ENCODE peak calls at places on chromosomes 13 and 19, in five cellular contexts. W is hepatocyte, P is tibial nerve, Z is right atrium auricular region, X is gastrocnemius medialis. C is an unnamed sample.

GRCh38 chr13:77138813-77139212 is 111.9 kb upstream of the FBXL3 start:
- DNase-seq in W (no peak), P (no peak), Z (no peak), X (no peak), C (no peak)

GRCh38 chr19:47377208-47377701 is 28.1 kb downstream of the DHX34 start:
- DNase-seq in W (no peak), P (no peak), Z (no peak), X (peak; percentile 69), C (no peak)

GRCh38 chr19:45428385-45429231 is 4.9 kb upstream of the ERCC1 start:
- DNase-seq in W (peak; percentile 81), P (no peak), Z (no peak), X (peak; percentile 74), C (no peak)

GRCh38 chr13:84279166-84279565 is 396.9 kb upstream of the SLITRK1 start:
- DNase-seq in W (no peak), P (no peak), Z (no peak), X (no peak), C (no peak)

GRCh38 chr13:65342938-65343337 is 1887.2 kb downstream of the PCDH9 start:
- DNase-seq in W (no peak), P (no peak), Z (no peak), X (no peak), C (no peak)

GRCh38 chr13:50995870-50996269 is 86.3 kb downstream of the RNASEH2B start:
- DNase-seq in W (no peak), P (no peak), Z (no peak), X (no peak), C (no peak)

GRCh38 chr19:55695511-55696290 is 20.7 kb downstream of the EPN1 start:
- DNase-seq in W (no peak), P (no peak), Z (no peak), X (no peak), C (no peak)

GRCh38 chr13:26653310-26653709 is 95.8 kb downstream of the WASF3 start:
- DNase-seq in W (no peak), P (no peak), Z (no peak), X (no peak), C (no peak)

GRCh38 chr19:7772752-7773291 is 9.8 kb downstream of the CLEC4M start:
- DNase-seq in W (no peak), P (no peak), Z (no peak), X (no peak), C (no peak)

GRCh38 chr13:27128825-27129627 is 42.6 kb downstream of the USP12 start:
- DNase-seq in W (no peak), P (no peak), Z (no peak), X (no peak), C (no peak)

GRCh38 chr19:12800873-12801465 is 631 bp downstream of the PRDX2 start:
- DNase-seq in W (peak; percentile 58), P (no peak), Z (no peak), X (no peak), C (no peak)

GRCh38 chr13:46717275-46717674 is 79.7 kb downstream of the ESD start:
- DNase-seq in W (no peak), P (no peak), Z (no peak), X (no peak), C (no peak)

GRCh38 chr19:8609210-8610040 is 1.1 kb downstream of the ADAMTS10 start:
- DNase-seq in W (peak; percentile 78), P (no peak), Z (peak; percentile 78), X (no peak), C (no peak)

GRCh38 chr19:852136-853013 is at the start of gene ELANE:
- DNase-seq in W (peak; percentile 4), P (no peak), Z (no peak), X (no peak), C (no peak)

GRCh38 chr13:36986462-36987240 is 12.5 kb downstream of the ALG5 start:
- DNase-seq in W (no peak), P (no peak), Z (no peak), X (no peak), C (no peak)

GRCh38 chr19:4624733-4625362 is 14.5 kb upstream of the TNFAIP8L1 start:
- DNase-seq in W (peak; percentile 48), P (no peak), Z (no peak), X (no peak), C (no peak)

GRCh38 chr19:58538257-58539168 is 5.4 kb upstream of the TRIM28 start:
- DNase-seq in W (peak; percentile 83), P (no peak), Z (no peak), X (no peak), C (peak; percentile 61)

GRCh38 chr19:1700733-1701663 is 48.6 kb upstream of the TCF3 start:
- DNase-seq in W (no peak), P (no peak), Z (no peak), X (no peak), C (no peak)

GRCh38 chr13:55783841-55784240 is 1356.9 kb upstream of the PRR20A start:
- DNase-seq in W (no peak), P (no peak), Z (no peak), X (no peak), C (no peak)

GRCh38 chr19:35446194-35446593 is 1.9 kb upstream of the FFAR2 start:
- DNase-seq in W (no peak), P (no peak), Z (no peak), X (no peak), C (no peak)

GRCh38 chr13:44231786-44232516 is 141.7 kb upstream of the SERP2 start:
- DNase-seq in W (peak; percentile 90), P (peak; percentile 52), Z (peak; percentile 82), X (peak; percentile 92), C (no peak)

GRCh38 chr19:13974073-13974472 is 21.8 kb downstream of the DCAF15 start:
- DNase-seq in W (peak; percentile 61), P (no peak), Z (no peak), X (no peak), C (no peak)

GRCh38 chr19:15015946-15016542 is 33.2 kb upstream of the CASP14 start:
- DNase-seq in W (peak; percentile 53), P (no peak), Z (no peak), X (no peak), C (no peak)

GRCh38 chr13:90792335-90792734 is 555.2 kb upstream of the MIR17HG start:
- DNase-seq in W (no peak), P (no peak), Z (no peak), X (no peak), C (no peak)

GRCh38 chr19:38953677-38954076 is 21.9 kb downstream of the FBXO17 start:
- DNase-seq in W (no peak), P (no peak), Z (no peak), X (no peak), C (no peak)

GRCh38 chr13:46996316-46996715 is 99.5 kb upstream of the HTR2A start:
- DNase-seq in W (no peak), P (no peak), Z (no peak), X (no peak), C (no peak)

GRCh38 chr19:35264281-35265125 is 4.3 kb upstream of the USF2 start:
- DNase-seq in W (no peak), P (no peak), Z (no peak), X (no peak), C (no peak)

GRCh38 chr19:1221141-1221903 is 15.7 kb downstream of the STK11 start:
- DNase-seq in W (peak; percentile 72), P (no peak), Z (peak; percentile 77), X (peak; percentile 87), C (no peak)

GRCh38 chr19:41703602-41704293 is 4.7 kb upstream of the CEACAM5 start:
- DNase-seq in W (no peak), P (no peak), Z (no peak), X (no peak), C (peak; percentile 20)

GRCh38 chr13:28049880-28050871 is 50.2 kb downstream of the FLT3 start:
- DNase-seq in W (no peak), P (no peak), Z (no peak), X (no peak), C (no peak)

GRCh38 chr13:33352023-33352422 is 66.5 kb upstream of the STARD13 start:
- DNase-seq in W (peak; percentile 19), P (no peak), Z (no peak), X (no peak), C (no peak)

GRCh38 chr13:33349996-33350826 is 64.7 kb upstream of the STARD13 start:
- DNase-seq in W (peak; percentile 44), P (peak; percentile 41), Z (no peak), X (peak; percentile 34), C (peak; percentile 42)

GRCh38 chr13:33352520-33352919 is 67.0 kb upstream of the STARD13 start:
- DNase-seq in W (no peak), P (no peak), Z (no peak), X (peak; percentile 76), C (no peak)

GRCh38 chr13:33349314-33349995 is 63.9 kb upstream of the STARD13 start:
- DNase-seq in W (no peak), P (peak; percentile 23), Z (no peak), X (peak; percentile 18), C (no peak)

GRCh38 chr13:33351324-33351723 is 65.8 kb upstream of the STARD13 start:
- DNase-seq in W (no peak), P (no peak), Z (no peak), X (no peak), C (no peak)
- TF ChIP-seq CTCF in W (no peak), P (no peak), Z (no peak), X (peak; percentile 21), C (no peak)

DNA sequence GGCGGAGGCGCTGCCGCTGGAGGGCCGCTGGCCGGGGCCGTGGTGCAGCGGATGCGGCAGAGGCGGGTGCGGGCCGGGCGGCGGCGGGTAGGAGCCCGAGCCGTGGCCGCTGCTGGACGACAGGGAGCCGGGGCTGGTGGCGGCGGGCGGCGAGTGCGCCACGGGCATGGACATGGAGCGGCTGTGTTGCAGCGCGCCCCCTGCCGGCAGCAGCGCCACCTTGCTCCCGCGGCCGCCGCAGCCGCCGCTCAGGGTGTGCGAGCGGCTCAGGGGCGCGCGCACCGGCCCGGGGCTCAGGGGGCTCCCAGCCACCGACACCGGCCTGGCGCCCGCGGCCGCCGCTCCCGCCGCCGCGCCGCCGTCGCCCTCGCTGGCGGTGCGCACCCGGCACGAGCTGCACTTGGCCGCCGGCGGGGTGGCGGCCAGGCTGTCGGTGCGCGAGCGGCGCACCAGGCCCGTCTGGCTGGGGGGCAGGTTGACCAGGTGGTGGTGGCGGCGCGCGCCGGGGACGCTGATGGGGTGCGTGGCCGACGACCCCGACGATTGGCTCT is 1.7 kb downstream of the IRS2 start:
- DNase-seq in W (peak; percentile 92), P (peak; percentile 64), Z (no peak), X (peak; percentile 64), C (peak; percentile 91)
- TF ChIP-seq CTCF in W (peak; percentile 50), P (peak; percentile 91), Z (peak; percentile 59), X (no peak), C (peak; percentile 53)

GRCh38 chr13:114146173-114146572 is 13.8 kb upstream of the RASA3 start:
- DNase-seq in W (no peak), P (no peak), Z (no peak), X (no peak), C (no peak)

GRCh38 chr13:114147803-114148520 is 15.5 kb upstream of the RASA3 start:
- DNase-seq in W (no peak), P (no peak), Z (no peak), X (no peak), C (no peak)

GRCh38 chr13:114146629-114147028 is 14.2 kb upstream of the RASA3 start:
- DNase-seq in W (no peak), P (no peak), Z (no peak), X (no peak), C (no peak)

GRCh38 chr13:114149774-114150740 is 17.6 kb upstream of the RASA3 start:
- DNase-seq in W (no peak), P (no peak), Z (no peak), X (no peak), C (no peak)

GRCh38 chr13:114148521-114148855 is 16.1 kb upstream of the RASA3 start:
- DNase-seq in W (no peak), P (no peak), Z (no peak), X (no peak), C (no peak)
- TF ChIP-seq CTCF in W (no peak), P (no peak), Z (no peak), X (no peak), C (no peak)

GRCh38 chr19:6460099-6460884 is 700 bp upstream of the SLC25A23 start:
- DNase-seq in W (peak; percentile 99), P (peak; percentile 96), Z (peak; percentile 95), X (peak; percentile 94), C (peak; percentile 98)
- TF ChIP-seq CTCF in W (peak; percentile 43), P (peak; percentile 50), Z (peak; percentile 38), X (peak; percentile 76), C (peak; percentile 84)

C was measured in mesothelial cell of epicardium.